ENCODE peak calls at places on chromosomes 13 and 19, in six cellular contexts. A is cardiac muscle cell, Q is adrenal gland, N is astrocyte of the cerebellum, O is GM23338, D is H7. I is an unnamed sample.
A peak's percentile ranks its signal among the peaks of the same experiment; 100 is the strongest.

GRCh38 chr13:106561551-106562170 is 6.3 kb downstream of the ARGLU1 start:
- DNase-seq in A (peak; percentile 51), Q (peak; percentile 31), D (no peak), O (no peak), N (no peak), I (no peak)

GRCh38 chr13:47661076-47661475 is 340.0 kb downstream of the SUCLA2 start:
- DNase-seq in O (no peak), Q (no peak), D (no peak), A (peak; percentile 79), N (peak; percentile 28), I (no peak)

GRCh38 chr13:67341406-67341805 is 111.3 kb upstream of the PCDH9 start:
- DNase-seq in N (no peak), A (no peak), O (no peak), D (no peak), Q (no peak), I (no peak)

GRCh38 chr13:112575295-112575622 is 12.7 kb downstream of the TUBGCP3 start:
- DNase-seq in A (no peak), N (no peak), D (no peak), Q (no peak), O (no peak), I (no peak)

GRCh38 chr13:96952592-96952991 is 41.7 kb downstream of the OXGR1 start:
- DNase-seq in N (no peak), D (no peak), Q (no peak), O (no peak), A (no peak), I (no peak)

GRCh38 chr19:40284501-40285352 is at the start of gene AKT2:
- DNase-seq in A (peak; percentile 66), O (peak; percentile 88), N (no peak), Q (peak; percentile 60), D (peak; percentile 99), I (peak; percentile 89)

GRCh38 chr13:111068009-111068350 is 47.1 kb upstream of the ARHGEF7 start:
- DNase-seq in A (no peak), Q (no peak), O (no peak), D (no peak), N (no peak), I (no peak)

GRCh38 chr13:100800283-100800875 is 125.8 kb upstream of the TMTC4 start:
- DNase-seq in N (no peak), D (no peak), O (no peak), A (no peak), Q (no peak), I (no peak)

GRCh38 chr19:5803752-5804515 is 933 bp upstream of the NRTN start:
- DNase-seq in A (peak; percentile 91), N (peak; percentile 44), O (peak; percentile 96), Q (peak; percentile 93), D (peak; percentile 100), I (peak; percentile 96)

GRCh38 chr13:57627663-57628062 is 3.9 kb upstream of the PCDH17 start:
- DNase-seq in Q (no peak), D (peak; percentile 32), A (peak; percentile 49), O (peak; percentile 51), N (no peak), I (peak; percentile 10)

I was measured in iPS-NIHi11.